ENCODE peak calls at places on chromosome 15, in five cellular contexts. U, G, D, H and K are unnamed samples.

GRCh38 chr15:31467361-31467760 is 140.7 kb downstream of the KLF13 start:
- DNase-seq in U (no peak), G (no peak), D (no peak), H (no peak), K (no peak)

GRCh38 chr15:92617197-92618037 is 38.2 kb downstream of the FAM174B start:
- DNase-seq in U (peak), G (peak), D (peak), H (peak), K (no peak)

GRCh38 chr15:85542895-85543331 is 162.5 kb downstream of the AKAP13 start:
- DNase-seq in U (no peak), G (peak), D (no peak), H (no peak), K (no peak)

GRCh38 chr15:91694131-91694828 is 159.2 kb upstream of the SLCO3A1 start:
- DNase-seq in U (no peak), G (peak), D (no peak), H (no peak), K (no peak)

GRCh38 chr15:43789409-43789808 is 2.7 kb upstream of the SERF2 start:
- DNase-seq in U (no peak), G (no peak), D (no peak), H (no peak), K (no peak)

GRCh38 chr15:44009056-44009455 is 182.3 kb downstream of the WDR76 start:
- DNase-seq in U (no peak), G (peak), D (no peak), H (no peak), K (peak)

GRCh38 chr15:72907733-72908132 is 124.2 kb upstream of the ADPGK start:
- DNase-seq in U (no peak), G (no peak), D (no peak), H (no peak), K (no peak)

GRCh38 chr15:63243101-63243500 is 34.3 kb upstream of the APH1B start:
- DNase-seq in U (no peak), G (peak), D (no peak), H (no peak), K (no peak)

GRCh38 chr15:45064386-45064785 is 41.4 kb downstream of the SORD start:
- DNase-seq in U (no peak), G (peak), D (no peak), H (no peak), K (no peak)

GRCh38 chr15:40045572-40046217 is 6.7 kb upstream of the SRP14 start:
- DNase-seq in U (no peak), G (no peak), D (no peak), H (no peak), K (no peak)

GRCh38 chr15:33188654-33189257 is 5.8 kb downstream of the FMN1 start:
- DNase-seq in U (no peak), G (no peak), D (no peak), H (peak), K (no peak)

GRCh38 chr15:49370782-49371181 is 52.3 kb upstream of the FGF7 start:
- DNase-seq in U (no peak), G (peak), D (no peak), H (no peak), K (no peak)

GRCh38 chr15:99305761-99306505 is 54.7 kb downstream of the LRRC28 start:
- DNase-seq in U (peak), G (peak), D (no peak), H (peak), K (no peak)

GRCh38 chr15:92655178-92655995 is at the start of gene FAM174B:
- DNase-seq in U (peak), G (no peak), D (peak), H (peak), K (no peak)

GRCh38 chr15:55873024-55873745 is 120.2 kb downstream of the NEDD4 start:
- DNase-seq in U (no peak), G (peak), D (no peak), H (no peak), K (no peak)

GRCh38 chr15:80596521-80596976 is 98.6 kb upstream of the ABHD17C start:
- DNase-seq in U (no peak), G (peak), D (no peak), H (no peak), K (no peak)
- TF ChIP-seq POLR2A in U (no peak), G (no peak), D (no peak), H (no peak), K (no peak)

DNA sequence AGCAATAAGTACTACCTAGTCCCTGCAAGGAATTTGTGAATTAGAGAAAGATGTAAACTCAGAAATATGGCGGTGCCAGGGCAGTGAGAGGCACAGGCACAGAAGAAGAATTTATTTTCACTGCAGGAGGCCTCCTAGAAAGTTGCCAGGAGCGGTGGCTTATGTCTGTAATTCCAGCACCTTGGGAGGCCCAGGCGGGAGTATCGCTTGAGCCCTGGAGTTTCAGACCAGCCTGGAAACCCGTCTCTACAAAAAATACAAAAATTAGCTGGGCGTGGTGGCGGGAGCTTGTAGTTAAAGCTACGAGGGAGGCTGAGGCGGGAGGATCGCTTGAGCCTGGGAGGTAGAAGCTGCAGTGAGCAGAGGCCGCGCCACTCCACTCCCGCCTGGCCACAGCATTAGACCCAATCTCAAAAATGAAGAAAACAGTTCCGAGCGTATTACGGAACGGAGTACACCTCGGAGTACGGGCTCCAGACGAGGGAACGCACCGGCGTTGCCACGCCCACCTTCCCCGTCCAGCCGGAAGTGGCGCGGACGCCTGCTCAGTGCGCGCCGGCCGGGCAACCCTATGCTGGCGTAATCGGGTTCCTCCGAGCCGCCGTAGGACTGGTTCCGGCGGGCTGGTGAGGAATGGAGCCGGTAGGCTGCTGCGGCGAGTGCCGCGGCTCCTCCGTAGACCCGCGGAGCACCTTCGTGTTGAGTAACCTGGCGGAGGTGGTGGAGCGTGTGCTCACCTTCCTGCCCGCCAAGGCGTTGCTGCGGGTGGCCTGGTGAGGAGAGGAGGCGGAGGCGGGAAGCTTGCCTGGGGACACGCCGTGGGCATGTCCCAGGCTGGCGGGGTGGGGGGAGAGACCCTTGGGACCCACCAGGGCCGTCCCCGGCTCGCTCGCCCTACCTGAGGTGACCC is at the start of gene FBXO22:
- DNase-seq in U (peak), G (peak), D (peak), H (peak), K (peak)
- TF ChIP-seq POLR2A in U (peak), G (peak), D (peak), H (peak), K (peak)

GRCh38 chr15:90594297-90594696 is 64.6 kb downstream of the CRTC3 start:
- DNase-seq in U (peak), G (no peak), D (peak), H (peak), K (no peak)
- TF ChIP-seq POLR2A in U (peak), G (no peak), D (no peak), H (no peak), K (no peak)

GRCh38 chr15:89087830-89088604 is at the start of gene ABHD2:
- DNase-seq in U (peak), G (peak), D (peak), H (peak), K (peak)
- TF ChIP-seq POLR2A in U (peak), G (peak), D (peak), H (peak), K (peak)

GRCh38 chr15:70431854-70432253 is 331.5 kb downstream of the UACA start:
- DNase-seq in U (no peak), G (no peak), D (no peak), H (no peak), K (no peak)
- TF ChIP-seq POLR2A in U (no peak), G (no peak), D (no peak), H (no peak), K (no peak)

DNA sequence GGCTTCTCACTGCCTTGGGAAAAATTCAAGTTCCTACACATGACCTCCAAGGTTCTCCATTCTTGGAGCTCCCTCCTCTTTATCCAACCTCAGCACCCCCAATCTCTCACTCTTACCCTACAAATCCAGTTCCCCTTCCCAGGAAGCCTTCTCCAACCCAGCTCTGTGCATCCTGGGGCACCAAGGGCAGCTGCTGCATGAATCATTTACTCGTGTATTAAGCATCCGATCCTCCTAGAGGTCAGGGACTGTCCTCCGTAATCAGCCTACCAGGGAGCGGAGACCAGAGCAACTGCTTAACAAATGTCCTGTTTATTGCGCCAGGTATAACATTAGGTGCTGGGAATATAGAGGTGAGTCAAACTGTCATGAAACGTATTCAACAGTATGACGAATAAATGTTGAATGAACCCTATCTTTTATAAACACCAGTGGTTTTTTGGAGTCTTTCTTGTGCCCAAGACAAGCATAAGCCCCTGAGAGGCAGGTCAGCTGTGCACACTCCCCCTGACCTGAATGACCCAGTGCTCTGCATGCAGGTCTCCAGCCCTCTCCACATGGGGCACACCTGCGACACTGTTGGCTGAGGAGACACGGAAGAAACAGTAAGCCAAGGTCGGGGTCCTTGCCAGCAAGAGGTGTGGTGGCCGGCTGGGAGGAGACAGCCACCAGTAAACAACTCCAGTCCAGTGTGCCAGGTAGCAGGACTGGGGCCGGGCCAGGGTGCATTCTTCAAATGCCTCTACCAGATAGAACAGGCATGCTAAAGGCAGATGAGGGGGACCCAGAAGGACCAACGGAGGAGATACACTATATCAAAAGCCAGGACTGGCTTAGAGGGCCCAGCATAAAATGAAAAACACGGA is 27.6 kb downstream of the ANP32A start:
- DNase-seq in U (peak), G (no peak), D (peak), H (peak), K (no peak)
- TF ChIP-seq POLR2A in U (no peak), G (no peak), D (no peak), H (no peak), K (no peak)

GRCh38 chr15:101200181-101200580 is 51.7 kb downstream of the CHSY1 start:
- DNase-seq in U (no peak), G (no peak), D (no peak), H (no peak), K (no peak)

GRCh38 chr15:101203029-101203428 is 48.8 kb downstream of the CHSY1 start:
- DNase-seq in U (no peak), G (no peak), D (no peak), H (no peak), K (no peak)

GRCh38 chr15:101198820-101199219 is 53.0 kb downstream of the CHSY1 start:
- DNase-seq in U (no peak), G (peak), D (no peak), H (no peak), K (no peak)

GRCh38 chr15:101203607-101204006 is 48.2 kb downstream of the CHSY1 start:
- DNase-seq in U (no peak), G (no peak), D (no peak), H (no peak), K (no peak)

DNA sequence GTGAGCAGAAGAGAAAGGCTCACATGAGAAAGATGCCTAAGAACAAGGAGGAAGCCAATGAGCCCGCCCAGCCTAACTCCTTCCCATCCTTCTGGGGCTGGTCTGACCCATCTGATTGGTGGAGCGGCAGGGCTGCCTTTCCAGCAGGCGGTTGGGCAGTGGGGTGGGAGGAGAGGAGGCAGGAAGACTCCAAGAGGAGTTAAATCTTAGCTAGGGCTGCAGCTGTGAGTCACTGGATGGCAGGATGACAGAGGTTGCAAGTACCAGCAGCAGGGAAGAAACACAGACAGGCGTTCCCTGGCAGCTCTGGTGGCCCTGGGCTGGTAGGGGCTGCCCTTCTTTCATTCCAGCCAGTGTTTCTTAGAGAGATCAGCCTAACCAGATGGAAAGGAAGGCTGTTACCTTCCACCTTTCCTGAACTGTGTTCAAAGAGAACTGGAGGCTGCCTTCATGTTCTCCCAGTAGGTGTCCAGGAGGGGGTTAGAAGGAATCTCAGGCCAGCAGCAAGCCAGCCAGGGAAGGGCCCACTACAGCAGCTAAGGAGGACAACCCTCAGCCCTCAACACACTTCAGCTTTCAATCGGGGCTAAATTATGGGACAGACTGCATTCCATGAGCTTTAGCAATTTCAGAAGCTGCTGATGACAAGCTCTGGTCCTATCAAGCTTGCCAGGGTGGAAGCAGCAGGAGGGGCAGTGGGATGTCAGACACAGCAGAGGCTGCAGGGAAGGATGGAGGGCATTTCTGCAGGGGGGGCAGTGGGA is 50.3 kb downstream of the CHSY1 start:
- DNase-seq in U (no peak), G (peak), D (no peak), H (peak), K (peak)
- TF ChIP-seq POLR2A in U (no peak), G (peak), D (no peak), H (no peak), K (no peak)

GRCh38 chr15:82105458-82106205 is 59.8 kb upstream of the MEX3B start:
- DNase-seq in U (no peak), G (peak), D (no peak), H (peak), K (no peak)
- TF ChIP-seq POLR2A in U (no peak), G (no peak), D (no peak), H (no peak), K (no peak)

DNA sequence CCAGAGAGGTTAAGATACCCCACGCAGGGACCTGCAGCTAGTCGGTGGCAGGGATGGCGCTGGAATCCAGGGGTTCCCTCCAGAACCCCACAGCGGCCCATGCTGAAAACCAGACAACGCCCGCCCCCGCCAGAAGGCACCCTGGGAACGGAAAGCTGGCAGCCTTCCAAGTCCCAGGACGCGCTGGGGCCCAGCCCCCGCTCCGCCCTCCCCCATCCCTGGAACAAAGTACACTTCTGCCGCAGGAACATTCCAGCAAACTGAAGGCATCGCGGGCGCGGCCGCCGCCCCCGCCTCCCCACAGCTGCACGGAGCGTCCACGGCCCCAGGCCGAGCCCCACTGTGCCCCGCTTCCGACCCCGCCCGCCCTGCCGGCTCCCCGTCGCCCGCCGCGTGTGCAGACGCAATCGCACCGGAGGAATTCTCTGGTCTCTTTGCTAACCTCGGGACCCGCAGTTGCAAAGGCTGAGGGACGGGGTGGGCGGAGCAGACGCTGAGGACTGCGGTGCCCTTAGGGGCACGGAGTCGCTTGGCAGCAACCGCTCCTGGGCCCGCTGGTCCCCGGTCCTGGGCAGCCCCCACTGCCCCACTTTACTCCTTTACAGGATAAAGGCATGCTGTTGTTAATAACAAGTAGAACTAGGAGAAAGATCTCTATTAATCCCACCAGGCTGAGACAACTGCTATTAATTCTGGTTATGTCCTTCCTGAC is 44.8 kb upstream of the RNU6-1 start:
- DNase-seq in U (peak), G (peak), D (peak), H (peak), K (peak)
- TF ChIP-seq POLR2A in U (peak), G (no peak), D (peak), H (no peak), K (no peak)